ENCODE peak calls at places on chromosomes 3 and 15, in nine cellular contexts. One of them, this sample, is unnamed.
A peak's percentile ranks its signal among the peaks of the same experiment; 100 is the strongest.

GRCh38 chr3:48600711-48601621 is 5.8 kb upstream of the COL7A1 start:
- DNase-seq in NCI-H2081: no peak
- DNase-seq in left cardiac atrium: no peak
- DNase-seq in stimulated activated effector memory CD8-positive, alpha-beta T cell treated with anti-CD3 and anti-CD28 coated beads, Interleukin-12 subunit alpha, Interleukin-12 subunit beta, amount 100 ng/mL, for 72 hours: no peak
- DNase-seq in activated T-cell treated with anti-CD3 and anti-CD28 coated beads for 1 hour: no peak
- DNase-seq in HT1080: no peak
- DNase-seq in EH: no peak
- DNase-seq in naive thymus-derived CD4-positive, alpha-beta T cell: no peak
- DNase-seq in Daoy: no peak
- DNase-seq in this sample: no peak

GRCh38 chr3:113051827-113052226 is 61.0 kb downstream of the GTPBP8 start:
- DNase-seq in EH: no peak
- DNase-seq in stimulated activated effector memory CD8-positive, alpha-beta T cell treated with anti-CD3 and anti-CD28 coated beads, Interleukin-12 subunit alpha, Interleukin-12 subunit beta, amount 100 ng/mL, for 72 hours: no peak
- DNase-seq in Daoy: peak; percentile 15
- DNase-seq in left cardiac atrium: no peak
- DNase-seq in naive thymus-derived CD4-positive, alpha-beta T cell: no peak
- DNase-seq in HT1080: no peak
- DNase-seq in NCI-H2081: no peak
- DNase-seq in activated T-cell treated with anti-CD3 and anti-CD28 coated beads for 1 hour: no peak
- DNase-seq in this sample: no peak

GRCh38 chr15:35080226-35080625 is 4.9 kb downstream of the NANOGP8 start:
- DNase-seq in NCI-H2081: no peak
- DNase-seq in naive thymus-derived CD4-positive, alpha-beta T cell: no peak
- DNase-seq in left cardiac atrium: no peak
- DNase-seq in HT1080: no peak
- DNase-seq in EH: peak; percentile 49
- DNase-seq in activated T-cell treated with anti-CD3 and anti-CD28 coated beads for 1 hour: no peak
- DNase-seq in stimulated activated effector memory CD8-positive, alpha-beta T cell treated with anti-CD3 and anti-CD28 coated beads, Interleukin-12 subunit alpha, Interleukin-12 subunit beta, amount 100 ng/mL, for 72 hours: no peak
- DNase-seq in Daoy: no peak
- DNase-seq in this sample: no peak

GRCh38 chr3:159749406-159749805 is 239.2 kb upstream of the IL12A start:
- DNase-seq in NCI-H2081: no peak
- DNase-seq in Daoy: no peak
- DNase-seq in EH: no peak
- DNase-seq in HT1080: no peak
- DNase-seq in stimulated activated effector memory CD8-positive, alpha-beta T cell treated with anti-CD3 and anti-CD28 coated beads, Interleukin-12 subunit alpha, Interleukin-12 subunit beta, amount 100 ng/mL, for 72 hours: no peak
- DNase-seq in activated T-cell treated with anti-CD3 and anti-CD28 coated beads for 1 hour: no peak
- DNase-seq in naive thymus-derived CD4-positive, alpha-beta T cell: no peak
- DNase-seq in left cardiac atrium: no peak
- DNase-seq in this sample: no peak

GRCh38 chr3:189392969-189393368 is 221.2 kb downstream of the TPRG1 start:
- DNase-seq in naive thymus-derived CD4-positive, alpha-beta T cell: no peak
- DNase-seq in Daoy: peak; percentile 80
- DNase-seq in left cardiac atrium: no peak
- DNase-seq in HT1080: peak; percentile 78
- DNase-seq in EH: no peak
- DNase-seq in stimulated activated effector memory CD8-positive, alpha-beta T cell treated with anti-CD3 and anti-CD28 coated beads, Interleukin-12 subunit alpha, Interleukin-12 subunit beta, amount 100 ng/mL, for 72 hours: no peak
- DNase-seq in NCI-H2081: no peak
- DNase-seq in activated T-cell treated with anti-CD3 and anti-CD28 coated beads for 1 hour: no peak
- DNase-seq in this sample: no peak

GRCh38 chr3:99741588-99741987 is 76.1 kb upstream of the CMSS1 start:
- DNase-seq in activated T-cell treated with anti-CD3 and anti-CD28 coated beads for 1 hour: no peak
- DNase-seq in NCI-H2081: no peak
- DNase-seq in left cardiac atrium: no peak
- DNase-seq in HT1080: no peak
- DNase-seq in naive thymus-derived CD4-positive, alpha-beta T cell: no peak
- DNase-seq in EH: no peak
- DNase-seq in Daoy: no peak
- DNase-seq in stimulated activated effector memory CD8-positive, alpha-beta T cell treated with anti-CD3 and anti-CD28 coated beads, Interleukin-12 subunit alpha, Interleukin-12 subunit beta, amount 100 ng/mL, for 72 hours: no peak
- DNase-seq in this sample: no peak

GRCh38 chr3:129526121-129526900 is 2.1 kb upstream of the RHO start:
- DNase-seq in activated T-cell treated with anti-CD3 and anti-CD28 coated beads for 1 hour: no peak
- DNase-seq in left cardiac atrium: no peak
- DNase-seq in stimulated activated effector memory CD8-positive, alpha-beta T cell treated with anti-CD3 and anti-CD28 coated beads, Interleukin-12 subunit alpha, Interleukin-12 subunit beta, amount 100 ng/mL, for 72 hours: no peak
- DNase-seq in HT1080: no peak
- DNase-seq in EH: no peak
- DNase-seq in NCI-H2081: no peak
- DNase-seq in naive thymus-derived CD4-positive, alpha-beta T cell: no peak
- DNase-seq in Daoy: no peak
- DNase-seq in this sample: no peak

GRCh38 chr3:167728176-167728575 is 6.5 kb downstream of the PDCD10 start:
- DNase-seq in activated T-cell treated with anti-CD3 and anti-CD28 coated beads for 1 hour: no peak
- DNase-seq in HT1080: peak; percentile 66
- DNase-seq in Daoy: peak; percentile 11
- DNase-seq in naive thymus-derived CD4-positive, alpha-beta T cell: no peak
- DNase-seq in stimulated activated effector memory CD8-positive, alpha-beta T cell treated with anti-CD3 and anti-CD28 coated beads, Interleukin-12 subunit alpha, Interleukin-12 subunit beta, amount 100 ng/mL, for 72 hours: no peak
- DNase-seq in NCI-H2081: no peak
- DNase-seq in EH: peak; percentile 81
- DNase-seq in left cardiac atrium: no peak
- DNase-seq in this sample: peak; percentile 48

This sample was measured in fibroblast of villous mesenchyme.